ENCODE peak calls at places on chromosomes 16 and 17, in six cellular contexts. A is A549, M is gastrocnemius medialis, Y is GM06990, S is colonic mucosa, O is keratinocyte. J is an unnamed sample.

GRCh38 chr16:677306-678190 is 2.1 kb downstream of the RHBDL1 start:
- DNase-seq in A (no peak), M (no peak), Y (no peak), S (no peak), O (no peak), J (no peak)

GRCh38 chr17:44349553-44350070 is 4.5 kb downstream of the GRN start:
- DNase-seq in A (no peak), M (no peak), Y (no peak), S (no peak), O (no peak), J (no peak)

GRCh38 chr16:74682556-74682955 is 15.9 kb upstream of the RFWD3 start:
- DNase-seq in A (no peak), M (no peak), Y (no peak), S (no peak), O (no peak), J (no peak)

GRCh38 chr16:71628810-71629209 is 2.8 kb downstream of the MARVELD3 start:
- DNase-seq in A (no peak), M (no peak), Y (no peak), S (no peak), O (peak), J (no peak)

GRCh38 chr17:40949406-40949805 is 12.0 kb upstream of the KRT23 start:
- DNase-seq in A (no peak), M (no peak), Y (no peak), S (no peak), O (no peak), J (no peak)

GRCh38 chr17:80596760-80597608 is 52.3 kb downstream of the RPTOR start:
- DNase-seq in A (no peak), M (no peak), Y (no peak), S (no peak), O (no peak), J (no peak)

GRCh38 chr17:37489197-37490001 is at the start of gene DUSP14:
- DNase-seq in A (peak), M (peak), Y (peak), S (peak), O (no peak), J (no peak)

GRCh38 chr16:64089697-64090096 is 1032.2 kb downstream of the CDH11 start:
- DNase-seq in A (peak), M (no peak), Y (no peak), S (no peak), O (no peak), J (no peak)

GRCh38 chr16:1817716-1818115 is 8.9 kb downstream of the HAGH start:
- DNase-seq in A (no peak), M (no peak), Y (no peak), S (no peak), O (no peak), J (no peak)

GRCh38 chr17:75010683-75011406 is 1.6 kb upstream of the MRPL58 start:
- DNase-seq in A (peak), M (no peak), Y (no peak), S (peak), O (no peak), J (peak)

GRCh38 chr17:47995241-47995935 is 24.5 kb downstream of the CDK5RAP3 start:
- DNase-seq in A (no peak), M (no peak), Y (no peak), S (no peak), O (no peak), J (no peak)

GRCh38 chr16:31108035-31108793 is at the start of gene BCKDK:
- DNase-seq in A (peak), M (peak), Y (peak), S (peak), O (no peak), J (no peak)

GRCh38 chr16:24855678-24856077 is 9.9 kb downstream of the SLC5A11 start:
- DNase-seq in A (peak), M (no peak), Y (no peak), S (no peak), O (no peak), J (no peak)

GRCh38 chr16:66058181-66058580 is 308.3 kb upstream of the CDH5 start:
- DNase-seq in A (no peak), M (no peak), Y (no peak), S (no peak), O (no peak), J (no peak)

GRCh38 chr17:32276217-32276616 is 10.6 kb downstream of the RHBDL3 start:
- DNase-seq in A (no peak), M (no peak), Y (no peak), S (no peak), O (no peak), J (no peak)

GRCh38 chr17:77055453-77055852 is 85.3 kb upstream of the SEC14L1 start:
- DNase-seq in A (no peak), M (no peak), Y (no peak), S (no peak), O (no peak), J (no peak)

GRCh38 chr17:60065136-60065535 is 13.6 kb downstream of the HEATR6 start:
- DNase-seq in A (no peak), M (no peak), Y (no peak), S (no peak), O (no peak), J (no peak)

GRCh38 chr16:75087040-75087979 is 29.3 kb downstream of the LDHD start:
- DNase-seq in A (no peak), M (peak), Y (no peak), S (peak), O (no peak), J (no peak)

GRCh38 chr17:16537130-16537458 is 31.9 kb downstream of the ZNF287 start:
- DNase-seq in A (no peak), M (no peak), Y (no peak), S (no peak), O (no peak), J (no peak)
- TF ChIP-seq CTCF in A (no peak), M (peak), Y (no peak), S (no peak), O (no peak), J (no peak)

GRCh38 chr16:60217787-60218186 is 1483.7 kb upstream of the GOT2 start:
- DNase-seq in A (no peak), M (no peak), Y (no peak), S (no peak), O (no peak), J (no peak)
- H3K4me3 ChIP-seq in A (no peak), M (no peak), Y (no peak), S (no peak), O (no peak), J (no peak)

GRCh38 chr16:19486744-19487325 is 35.1 kb downstream of the GDE1 start:
- DNase-seq in A (peak), M (no peak), Y (no peak), S (no peak), O (no peak), J (no peak)
- TF ChIP-seq CTCF in A (peak), M (no peak), Y (peak), S (no peak), O (no peak), J (peak)

DNA sequence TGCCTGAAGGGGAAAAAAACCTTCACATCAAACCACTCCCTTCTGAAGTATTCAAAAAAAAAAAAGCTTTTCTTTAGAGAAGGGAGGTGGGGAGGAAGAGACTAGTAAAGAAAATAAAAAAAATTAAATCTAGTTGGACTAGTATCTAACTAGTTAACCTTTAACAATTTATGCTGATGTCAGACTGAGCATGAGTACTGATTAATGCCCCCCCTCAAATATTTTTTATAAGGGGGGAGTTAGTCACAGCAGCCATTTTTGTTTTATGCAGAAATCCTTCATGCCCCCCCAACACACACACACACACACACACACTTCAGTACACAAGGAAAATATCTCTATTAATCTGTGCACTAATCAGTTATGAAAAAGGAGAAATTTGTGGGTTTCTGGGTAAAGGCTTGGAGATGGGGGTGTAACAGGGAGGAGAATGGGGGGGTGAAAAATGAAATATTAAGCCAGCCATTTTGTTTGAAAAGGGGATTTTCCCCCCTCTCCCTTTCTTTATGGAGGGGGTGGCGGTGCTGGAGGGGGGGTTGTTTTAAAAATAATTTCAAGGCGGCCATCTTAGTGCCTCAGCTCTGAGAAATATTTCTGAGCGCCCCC is 4.7 kb upstream of the CHD3 start:
- DNase-seq in A (peak), M (no peak), Y (no peak), S (no peak), O (no peak), J (no peak)
- H3K4me3 ChIP-seq in A (peak), M (no peak), Y (peak), S (peak), O (peak), J (peak)

DNA sequence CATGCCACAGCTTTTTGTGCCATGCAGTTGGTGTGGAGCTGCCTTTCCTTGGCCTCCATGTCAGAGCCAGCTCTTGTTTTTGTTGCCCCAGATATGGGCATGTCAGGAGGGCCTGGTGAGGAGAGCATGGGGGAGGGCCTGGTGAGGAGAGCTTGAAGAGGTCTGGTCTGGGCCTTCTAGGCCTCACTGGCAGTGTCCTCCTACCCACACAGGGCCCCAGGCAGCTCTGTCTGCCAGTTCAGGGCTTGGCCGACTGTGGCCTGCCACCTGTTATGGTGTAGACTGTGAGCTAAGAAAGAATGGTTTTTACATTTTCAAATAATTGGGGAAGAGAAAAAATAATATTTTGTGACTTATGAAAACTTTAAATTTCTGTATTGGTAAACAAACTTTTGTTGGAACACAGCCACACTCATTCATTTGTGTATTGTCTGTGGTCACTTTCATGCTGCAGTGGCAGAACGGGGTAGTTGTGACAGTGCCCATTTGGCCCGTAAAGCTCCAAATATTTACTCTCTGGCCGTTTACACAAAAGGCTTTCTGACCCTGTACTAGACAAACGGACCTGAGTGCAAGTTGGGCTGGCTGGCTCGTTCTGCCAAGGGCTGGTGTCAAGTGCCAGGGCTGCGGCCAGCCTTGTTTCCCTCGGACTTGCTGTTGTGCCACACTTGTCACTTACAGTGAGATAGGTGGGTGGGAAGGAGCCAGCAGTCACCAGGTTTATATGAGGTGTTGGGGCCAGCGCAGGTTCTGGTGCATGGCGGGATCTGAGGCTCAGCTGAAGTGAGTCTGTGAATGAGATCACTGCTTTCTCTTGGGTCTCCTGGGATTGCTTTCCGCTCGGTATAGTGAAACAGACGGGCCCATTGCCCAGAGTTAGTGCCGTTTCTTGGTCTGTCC is 18.2 kb downstream of the PGS1 start:
- DNase-seq in A (no peak), M (peak), Y (no peak), S (no peak), O (no peak), J (no peak)
- TF ChIP-seq CTCF in A (no peak), M (no peak), Y (no peak), S (no peak), O (no peak), J (no peak)